ENCODE peak calls at places on chromosome 19, in ten cellular contexts. Z, A, D, X, H, V, F, U, S and T are unnamed samples. For H3K36me3, the result is how much of the 10 kb centered on the place peaks cover.

GRCh38 chr19:47445937-47446402 is 25.7 kb downstream of the SLC8A2 start:
- DNase-seq in A (peak), U (no peak), S (peak), X (peak), V (peak), F (peak), H (no peak), D (no peak), Z (no peak), T (peak)

GRCh38 chr19:19026299-19026971 is 6.9 kb downstream of the SUGP2 start:
- DNase-seq in V (no peak), U (no peak), S (no peak), X (peak), H (no peak), Z (peak), A (no peak), F (no peak), D (no peak), T (no peak)

GRCh38 chr19:18593367-18594095 is 4.9 kb downstream of the REX1BD start:
- DNase-seq in V (no peak), U (no peak), A (peak), X (peak), F (no peak), D (no peak), Z (no peak), H (no peak), S (no peak), T (no peak)

GRCh38 chr19:29275266-29275665 is 62.3 kb upstream of the UQCRFS1 start:
- DNase-seq in D (no peak), S (no peak), A (no peak), V (no peak), U (no peak), F (no peak), Z (no peak), H (no peak), X (no peak), T (no peak)

GRCh38 chr19:38389101-38389925 is 816 bp downstream of the SPRED3 start:
- DNase-seq in V (peak), F (no peak), Z (peak), S (no peak), H (peak), A (peak), X (peak), U (no peak), D (peak), T (peak)

GRCh38 chr19:30132312-30133075 is 190.5 kb downstream of the URI1 start:
- DNase-seq in D (no peak), X (no peak), A (no peak), H (no peak), U (no peak), V (peak), Z (no peak), F (no peak), S (no peak), T (no peak)

GRCh38 chr19:48461982-48462655 is 6.7 kb downstream of the KCNJ14 start:
- DNase-seq in D (no peak), V (no peak), A (no peak), X (no peak), F (no peak), Z (no peak), H (no peak), U (no peak), S (no peak), T (no peak)

GRCh38 chr19:55353803-55354697 is 469 bp downstream of the COX6B2 start:
- DNase-seq in Z (peak), F (peak), X (peak), V (peak), H (no peak), U (no peak), S (peak), A (peak), D (peak), T (peak)

GRCh38 chr19:4213116-4213515 is 16.2 kb upstream of the EBI3 start:
- DNase-seq in S (no peak), Z (no peak), D (no peak), F (no peak), H (no peak), X (no peak), V (no peak), A (no peak), U (no peak), T (no peak)

GRCh38 chr19:44707794-44708193 is 8.8 kb downstream of the CEACAM16 start:
- DNase-seq in Z (no peak), X (no peak), V (no peak), H (no peak), S (no peak), D (no peak), F (no peak), U (no peak), A (no peak), T (no peak)

GRCh38 chr19:47704024-47704423 is 9.2 kb upstream of the EHD2 start:
- DNase-seq in Z (no peak), H (no peak), U (no peak), A (no peak), S (no peak), X (no peak), F (no peak), D (peak), V (no peak), T (no peak)

GRCh38 chr19:51294211-51294976 is 17.1 kb upstream of the IGLON5 start:
- DNase-seq in H (no peak), A (peak), Z (no peak), S (no peak), V (no peak), F (no peak), D (no peak), X (no peak), U (no peak), T (no peak)

GRCh38 chr19:32810452-32810851 is 59.1 kb downstream of the SLC7A9 start:
- DNase-seq in D (no peak), F (no peak), U (no peak), X (no peak), A (no peak), H (no peak), S (no peak), Z (no peak), V (no peak), T (no peak)

GRCh38 chr19:47447470-47448359 is 24.0 kb downstream of the SLC8A2 start:
- DNase-seq in D (peak), A (peak), Z (peak), F (no peak), U (no peak), S (peak), H (no peak), V (no peak), X (peak), T (peak)

GRCh38 chr19:34181111-34181864 is 9.0 kb downstream of the LSM14A start:
- DNase-seq in A (peak), X (no peak), F (no peak), Z (peak), D (no peak), S (no peak), U (no peak), H (no peak), V (no peak), T (no peak)

GRCh38 chr19:55165952-55166529 is 372 bp downstream of the DNAAF3 start:
- DNase-seq in H (no peak), Z (peak), X (peak), D (peak), A (peak), U (no peak), F (no peak), S (no peak), V (peak), T (peak)

GRCh38 chr19:33685541-33685940 is 63.8 kb downstream of the CHST8 start:
- DNase-seq in H (no peak), U (no peak), X (no peak), Z (no peak), F (no peak), D (no peak), V (no peak), A (no peak), S (no peak), T (no peak)

GRCh38 chr19:3966051-3967017 is 4.6 kb downstream of the DAPK3 start:
- DNase-seq in S (no peak), V (no peak), D (no peak), A (no peak), X (no peak), H (no peak), F (no peak), Z (no peak), U (no peak), T (no peak)

GRCh38 chr19:30669329-30670010 is 297.3 kb downstream of the ZNF536 start:
- DNase-seq in H (no peak), U (peak), S (no peak), X (peak), Z (no peak), F (peak), V (no peak), A (peak), D (peak), T (peak)

GRCh38 chr19:44960906-44961734 is 5.9 kb downstream of the CLPTM1 start:
- DNase-seq in S (no peak), H (no peak), D (no peak), Z (no peak), V (no peak), A (no peak), F (no peak), U (no peak), X (no peak), T (no peak)

GRCh38 chr19:3547301-3547731 is 8.3 kb downstream of the TEKTIP1 start:
- DNase-seq in V (no peak), F (no peak), A (peak), H (no peak), S (no peak), U (no peak), X (peak), D (no peak), Z (no peak), T (no peak)

GRCh38 chr19:12779162-12779993 is 4.0 kb upstream of the HOOK2 start:
- DNase-seq in U (no peak), F (no peak), S (no peak), Z (no peak), H (no peak), D (peak), V (peak), X (peak), A (peak), T (peak)

GRCh38 chr19:12801466-12802266 is at the start of the genes PRDX2 and THSD8:
- DNase-seq in U (no peak), H (no peak), S (peak), A (peak), Z (no peak), D (no peak), V (peak), X (peak), F (peak), T (peak)

GRCh38 chr19:54453921-54454780 is 5.2 kb downstream of the LENG8 start:
- DNase-seq in A (no peak), X (no peak), V (peak), U (no peak), F (no peak), Z (no peak), H (no peak), D (no peak), S (no peak), T (no peak)

GRCh38 chr19:15417699-15418098 is 1.1 kb downstream of the AKAP8L start:
- DNase-seq in X (peak), F (no peak), A (peak), D (no peak), Z (peak), S (no peak), H (no peak), V (no peak), U (no peak), T (peak)

GRCh38 chr19:21432590-21432989 is 35.7 kb downstream of the ZNF493 start:
- DNase-seq in A (no peak), S (no peak), U (no peak), Z (peak), H (no peak), D (no peak), X (no peak), V (no peak), F (no peak), T (no peak)

GRCh38 chr19:51339313-51339686 is 2.6 kb downstream of the VSIG10L start:
- DNase-seq in U (no peak), D (no peak), Z (no peak), F (no peak), H (no peak), V (no peak), X (no peak), A (no peak), S (no peak), T (no peak)

GRCh38 chr19:33456076-33456844 is 65.3 kb downstream of the PEPD start:
- DNase-seq in A (no peak), U (no peak), S (no peak), V (peak), X (no peak), H (no peak), F (no peak), Z (no peak), D (no peak), T (no peak)

GRCh38 chr19:30754162-30754561 is 382.0 kb downstream of the ZNF536 start:
- DNase-seq in H (no peak), X (no peak), A (no peak), V (no peak), Z (no peak), U (no peak), F (no peak), D (no peak), S (no peak), T (no peak)

GRCh38 chr19:37698216-37698615 is 21.3 kb downstream of the ZNF607 start:
- DNase-seq in H (no peak), V (no peak), X (no peak), D (peak), A (no peak), Z (no peak), U (no peak), F (no peak), S (no peak), T (no peak)

GRCh38 chr19:23758187-23759074 is at the start of gene ZNF681:
- DNase-seq in U (peak), A (peak), X (peak), D (peak), Z (peak), F (peak), S (peak), V (peak), H (peak), T (peak)

GRCh38 chr19:27652281-27652680 is 1560.7 kb downstream of the UQCRFS1 start:
- DNase-seq in Z (no peak), U (no peak), S (no peak), X (no peak), V (no peak), D (no peak), F (no peak), A (no peak), H (no peak), T (no peak)

GRCh38 chr19:12453495-12453894 is 12.7 kb upstream of the ZNF443 start:
- DNase-seq in V (no peak), Z (peak), H (no peak), U (no peak), X (no peak), S (no peak), D (no peak), A (peak), F (no peak), T (no peak)

GRCh38 chr19:19448238-19448544 is 42.7 kb downstream of the GATAD2A start:
- DNase-seq in Z (no peak), A (no peak), X (no peak), H (no peak), S (no peak), V (no peak), U (no peak), F (no peak), D (no peak), T (no peak)

GRCh38 chr19:44893704-44894103 is 2.6 kb downstream of the TOMM40 start:
- DNase-seq in D (no peak), H (no peak), A (no peak), F (no peak), X (no peak), S (no peak), V (no peak), Z (no peak), U (no peak), T (no peak)

GRCh38 chr19:38422405-38422804 is 3.6 kb downstream of the RASGRP4 start:
- DNase-seq in H (no peak), V (no peak), U (no peak), D (no peak), F (no peak), A (no peak), X (no peak), Z (no peak), S (no peak), T (no peak)

GRCh38 chr19:13872695-13873389 is 4.1 kb upstream of the NANOS3 start:
- DNase-seq in U (no peak), X (no peak), S (no peak), Z (no peak), H (no peak), A (no peak), F (no peak), V (no peak), D (no peak), T (no peak)
- H3K4me3 ChIP-seq in U (peak), X (peak), S (no peak), Z (peak), H (peak), A (no peak), F (no peak), V (peak), D (peak), T (no peak)

GRCh38 chr19:16882146-16882545 is 6.7 kb upstream of the F2RL3 start:
- DNase-seq in X (no peak), F (no peak), S (no peak), U (no peak), V (no peak), H (no peak), D (no peak), A (no peak), Z (no peak), T (no peak)

GRCh38 chr19:16886305-16886880 is 2.4 kb upstream of the F2RL3 start:
- DNase-seq in D (peak), H (no peak), S (no peak), F (no peak), X (peak), U (no peak), Z (peak), A (peak), V (no peak), T (peak)

GRCh38 chr19:16880884-16881554 is 7.8 kb upstream of the F2RL3 start:
- DNase-seq in V (no peak), X (no peak), F (no peak), Z (no peak), A (no peak), U (no peak), S (no peak), D (no peak), H (no peak), T (no peak)

GRCh38 chr19:16885166-16885565 is 3.6 kb upstream of the F2RL3 start:
- DNase-seq in D (peak), Z (no peak), F (no peak), S (no peak), V (no peak), H (no peak), U (no peak), X (no peak), A (no peak), T (no peak)

GRCh38 chr19:16883518-16883917 is 5.3 kb upstream of the F2RL3 start:
- DNase-seq in V (no peak), F (no peak), D (no peak), A (no peak), Z (peak), U (no peak), X (no peak), S (no peak), H (no peak), T (no peak)
- H3K36me3 ChIP-seq in V (under half), F (under half), D (under half), A (under half), Z (under half), U (under half), X (under half), S (under half), H (under half), T (under half)

DNA sequence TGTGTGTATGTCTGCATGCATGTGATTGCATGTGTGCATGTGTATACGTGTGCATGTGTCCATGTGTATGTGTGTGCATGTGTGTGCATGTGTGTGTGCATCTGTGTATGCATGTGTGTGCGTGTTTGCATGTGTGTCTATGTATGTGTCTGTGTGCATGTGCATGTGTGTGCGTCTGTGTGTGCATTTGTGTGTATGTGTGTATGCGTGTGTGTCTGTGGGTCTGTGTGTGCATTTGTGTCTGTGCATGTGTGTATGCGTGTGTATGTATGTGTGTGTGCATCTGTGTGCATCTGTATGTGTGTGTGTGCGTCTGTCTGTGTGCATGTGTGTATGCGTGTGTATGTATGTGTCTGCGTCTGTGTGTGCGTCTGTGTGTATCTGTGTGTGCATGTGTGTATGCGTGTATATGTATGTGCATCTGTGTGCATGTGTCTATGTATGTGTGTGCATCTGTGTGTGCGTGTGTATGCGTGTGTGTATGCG is 3.0 kb downstream of the STXBP2 start:
- DNase-seq in V (no peak), Z (no peak), H (no peak), A (no peak), F (no peak), S (no peak), D (no peak), U (no peak), X (no peak), T (no peak)
- H3K4me3 ChIP-seq in V (no peak), Z (no peak), H (no peak), A (no peak), F (no peak), S (peak), D (no peak), U (no peak), X (no peak), T (no peak)

DNA sequence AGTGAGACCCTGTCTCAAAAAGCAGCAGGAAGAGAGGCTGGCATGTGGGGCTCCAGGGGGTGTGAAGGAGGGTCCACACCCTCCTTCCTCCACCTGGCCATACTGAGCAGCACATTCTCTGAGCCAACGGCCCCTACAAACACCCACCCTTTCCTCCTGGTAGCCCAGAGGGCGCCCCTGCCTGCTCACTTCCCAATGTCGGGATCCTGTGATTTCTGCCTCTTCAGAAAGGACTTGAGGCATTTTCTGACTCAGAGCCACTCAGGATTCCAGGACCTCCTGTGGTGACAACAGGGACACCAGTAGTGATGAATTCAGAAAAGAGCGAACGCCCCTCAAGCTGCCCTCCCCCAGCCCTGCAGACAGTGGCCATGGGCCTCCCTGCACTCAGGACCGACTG is 36.9 kb upstream of the LDLR start:
- DNase-seq in F (no peak), H (no peak), Z (no peak), A (no peak), S (no peak), V (no peak), U (no peak), X (no peak), D (no peak), T (no peak)
- H3K36me3 ChIP-seq in F (under half), H (under half), Z (under half), A (under half), S (under half), V (under half), U (under half), X (under half), D (under half), T (half or more)

GRCh38 chr19:58033741-58034475 is at the start of gene ZSCAN1:
- DNase-seq in D (peak), X (peak), S (peak), H (no peak), A (no peak), Z (peak), U (peak), F (no peak), V (peak), T (no peak)

GRCh38 chr19:58037927-58038687 is 4.3 kb downstream of the ZSCAN1 start:
- DNase-seq in U (no peak), A (no peak), Z (no peak), S (no peak), X (peak), F (no peak), H (no peak), D (no peak), V (no peak), T (no peak)

GRCh38 chr19:58038688-58039204 is 4.9 kb downstream of the ZSCAN1 start:
- DNase-seq in V (no peak), H (no peak), A (no peak), X (peak), F (no peak), U (no peak), D (no peak), Z (no peak), S (no peak), T (no peak)

GRCh38 chr19:58035863-58036262 is 2.0 kb downstream of the ZSCAN1 start:
- DNase-seq in V (no peak), F (no peak), Z (no peak), U (no peak), H (no peak), S (no peak), X (peak), A (no peak), D (no peak), T (no peak)

DNA sequence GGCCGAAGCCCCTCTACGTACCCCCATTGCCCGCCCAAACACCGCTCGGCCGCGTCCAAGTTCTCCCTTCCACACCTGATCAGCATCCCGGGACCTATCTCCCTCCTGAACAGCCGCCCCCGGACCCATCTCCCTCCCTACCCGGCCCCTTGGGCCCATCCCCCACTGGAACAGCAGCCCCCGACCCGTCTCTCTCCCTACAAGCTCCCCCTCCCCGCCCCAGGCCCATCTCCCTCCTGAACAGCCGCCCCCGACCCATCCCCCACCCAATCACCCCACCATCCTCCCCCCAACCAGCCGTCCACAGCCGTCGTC is 608 bp downstream of the ZSCAN1 start:
- DNase-seq in D (no peak), A (no peak), X (no peak), Z (no peak), S (no peak), U (no peak), V (no peak), F (no peak), H (no peak), T (no peak)
- H3K4me3 ChIP-seq in D (peak), A (no peak), X (peak), Z (peak), S (no peak), U (peak), V (no peak), F (no peak), H (peak), T (no peak)

GRCh38 chr19:5977222-5977784 is 637 bp downstream of the RANBP3 start:
- DNase-seq in F (no peak), X (peak), Z (no peak), A (no peak), H (no peak), S (no peak), U (no peak), V (no peak), D (no peak), T (no peak)
- H3K36me3 ChIP-seq in F (under half), X (under half), Z (under half), A (under half), H (under half), S (under half), U (under half), V (under half), D (under half), T (under half)